ENCODE peak calls at places on chromosomes 12 and 14, in five cellular contexts. One of them, this sample, is unnamed.

GRCh38 chr12:58901664-58902063 is 18.6 kb downstream of the LRIG3 start:
- DNase-seq in GM04504: no peak
- DNase-seq in epithelial cell of prostate: no peak
- DNase-seq in activated naive CD4-positive, alpha-beta T cell: no peak
- DNase-seq in kidney glomerular epithelial cell: no peak
- DNase-seq in this sample: no peak

GRCh38 chr12:131009595-131010270 is 56.0 kb downstream of the ADGRD1 start:
- DNase-seq in GM04504: no peak
- DNase-seq in epithelial cell of prostate: no peak
- DNase-seq in activated naive CD4-positive, alpha-beta T cell: no peak
- DNase-seq in kidney glomerular epithelial cell: no peak
- DNase-seq in this sample: no peak

GRCh38 chr14:101817511-101818001 is 56.0 kb downstream of the PPP2R5C start:
- DNase-seq in GM04504: no peak
- DNase-seq in epithelial cell of prostate: no peak
- DNase-seq in activated naive CD4-positive, alpha-beta T cell: no peak
- DNase-seq in kidney glomerular epithelial cell: no peak
- DNase-seq in this sample: no peak

GRCh38 chr12:101740980-101741379 is 1.7 kb upstream of the SYCP3 start:
- DNase-seq in GM04504: no peak
- DNase-seq in epithelial cell of prostate: no peak
- DNase-seq in activated naive CD4-positive, alpha-beta T cell: no peak
- DNase-seq in kidney glomerular epithelial cell: no peak
- DNase-seq in this sample: no peak

GRCh38 chr14:23602181-23603095 is 23.8 kb upstream of the JPH4 start:
- DNase-seq in GM04504: no peak
- DNase-seq in epithelial cell of prostate: no peak
- DNase-seq in activated naive CD4-positive, alpha-beta T cell: no peak
- DNase-seq in kidney glomerular epithelial cell: peak; percentile 17
- DNase-seq in this sample: no peak

GRCh38 chr14:21066882-21067502 is 3.1 kb upstream of the ARHGEF40 start:
- DNase-seq in GM04504: no peak
- DNase-seq in epithelial cell of prostate: no peak
- DNase-seq in activated naive CD4-positive, alpha-beta T cell: no peak
- DNase-seq in kidney glomerular epithelial cell: no peak
- DNase-seq in this sample: no peak

GRCh38 chr14:69475194-69475818 is 9.2 kb upstream of the PLEKHD1 start:
- DNase-seq in GM04504: no peak
- DNase-seq in epithelial cell of prostate: peak; percentile 5
- DNase-seq in activated naive CD4-positive, alpha-beta T cell: no peak
- DNase-seq in kidney glomerular epithelial cell: no peak
- DNase-seq in this sample: peak; percentile 45

GRCh38 chr12:24911284-24911791 is 37.6 kb downstream of the BCAT1 start:
- DNase-seq in GM04504: peak; percentile 46
- DNase-seq in epithelial cell of prostate: no peak
- DNase-seq in activated naive CD4-positive, alpha-beta T cell: no peak
- DNase-seq in kidney glomerular epithelial cell: peak; percentile 42
- DNase-seq in this sample: peak; percentile 70

GRCh38 chr14:38578278-38578681 is 322.4 kb upstream of the CLEC14A start:
- DNase-seq in GM04504: no peak
- DNase-seq in epithelial cell of prostate: no peak
- DNase-seq in activated naive CD4-positive, alpha-beta T cell: no peak
- DNase-seq in kidney glomerular epithelial cell: no peak
- DNase-seq in this sample: no peak

GRCh38 chr12:64446295-64446694 is 5.6 kb upstream of the TBK1 start:
- DNase-seq in GM04504: no peak
- DNase-seq in epithelial cell of prostate: no peak
- DNase-seq in activated naive CD4-positive, alpha-beta T cell: no peak
- DNase-seq in kidney glomerular epithelial cell: no peak
- DNase-seq in this sample: no peak

GRCh38 chr12:132775502-132776233 is 14.0 kb upstream of the ANKLE2 start:
- DNase-seq in GM04504: no peak
- DNase-seq in epithelial cell of prostate: no peak
- DNase-seq in activated naive CD4-positive, alpha-beta T cell: no peak
- DNase-seq in kidney glomerular epithelial cell: no peak
- DNase-seq in this sample: no peak

GRCh38 chr14:93090826-93091583 is 24.7 kb downstream of the ITPK1 start:
- DNase-seq in GM04504: no peak
- DNase-seq in epithelial cell of prostate: no peak
- DNase-seq in activated naive CD4-positive, alpha-beta T cell: no peak
- DNase-seq in kidney glomerular epithelial cell: no peak
- DNase-seq in this sample: no peak

GRCh38 chr14:51472881-51473280 is 178.8 kb upstream of the FRMD6 start:
- DNase-seq in GM04504: no peak
- DNase-seq in epithelial cell of prostate: no peak
- DNase-seq in activated naive CD4-positive, alpha-beta T cell: no peak
- DNase-seq in kidney glomerular epithelial cell: peak; percentile 31
- DNase-seq in this sample: peak; percentile 75